ENCODE peak calls at places on chromosome 5, in six cellular contexts. One of them, this sample, is unnamed.

GRCh38 chr5:167813381-167813780 is 478.1 kb upstream of the WWC1 start:
- DNase-seq in Peyer's patch: no peak
- DNase-seq in IMR-90: no peak
- DNase-seq in transverse colon: no peak
- DNase-seq in ovary: no peak
- DNase-seq in sigmoid colon: no peak
- DNase-seq in this sample: no peak

GRCh38 chr5:130836729-130837660 is 328.1 kb downstream of the HINT1 start:
- DNase-seq in transverse colon: no peak
- DNase-seq in ovary: no peak
- DNase-seq in sigmoid colon: no peak
- DNase-seq in IMR-90: no peak
- DNase-seq in Peyer's patch: no peak
- DNase-seq in this sample: no peak

GRCh38 chr5:108728566-108729305 is 19.0 kb upstream of the FER start:
- DNase-seq in ovary: peak; percentile 21
- DNase-seq in transverse colon: no peak
- DNase-seq in sigmoid colon: no peak
- DNase-seq in Peyer's patch: peak; percentile 53
- DNase-seq in IMR-90: no peak
- DNase-seq in this sample: no peak

GRCh38 chr5:155700333-155700732 is 626.6 kb upstream of the SGCD start:
- DNase-seq in transverse colon: no peak
- DNase-seq in IMR-90: no peak
- DNase-seq in sigmoid colon: no peak
- DNase-seq in Peyer's patch: no peak
- DNase-seq in ovary: no peak
- DNase-seq in this sample: no peak

GRCh38 chr5:55063220-55063863 is 39.1 kb upstream of the GZMA start:
- DNase-seq in ovary: no peak
- DNase-seq in Peyer's patch: no peak
- DNase-seq in transverse colon: no peak
- DNase-seq in IMR-90: peak; percentile 58
- DNase-seq in sigmoid colon: no peak
- DNase-seq in this sample: no peak

GRCh38 chr5:14143843-14144585 is 872 bp downstream of the TRIO start:
- DNase-seq in IMR-90: no peak
- DNase-seq in ovary: peak; percentile 51
- DNase-seq in Peyer's patch: peak; percentile 39
- DNase-seq in transverse colon: peak; percentile 51
- DNase-seq in sigmoid colon: peak; percentile 78
- DNase-seq in this sample: peak; percentile 57

GRCh38 chr5:124973613-124974130 is 227.2 kb upstream of the ZNF608 start:
- DNase-seq in Peyer's patch: no peak
- DNase-seq in IMR-90: no peak
- DNase-seq in sigmoid colon: no peak
- DNase-seq in transverse colon: no peak
- DNase-seq in ovary: no peak
- DNase-seq in this sample: no peak

GRCh38 chr5:107285772-107286171 is 385.0 kb downstream of the EFNA5 start:
- DNase-seq in transverse colon: no peak
- DNase-seq in Peyer's patch: no peak
- DNase-seq in sigmoid colon: no peak
- DNase-seq in ovary: no peak
- DNase-seq in IMR-90: no peak
- DNase-seq in this sample: no peak

GRCh38 chr5:80975065-80975464 is 14.9 kb downstream of the RASGRF2 start:
- DNase-seq in ovary: no peak
- DNase-seq in IMR-90: peak; percentile 57
- DNase-seq in Peyer's patch: no peak
- DNase-seq in transverse colon: no peak
- DNase-seq in sigmoid colon: no peak
- DNase-seq in this sample: no peak

GRCh38 chr5:155460501-155460931 is 447.0 kb downstream of the KIF4B start:
- DNase-seq in transverse colon: no peak
- DNase-seq in Peyer's patch: no peak
- DNase-seq in sigmoid colon: no peak
- DNase-seq in IMR-90: no peak
- DNase-seq in ovary: no peak
- DNase-seq in this sample: no peak

GRCh38 chr5:102865510-102866314 is 110.6 kb downstream of the PAM start:
- DNase-seq in sigmoid colon: peak; percentile 81
- DNase-seq in ovary: peak; percentile 72
- DNase-seq in transverse colon: peak; percentile 41
- DNase-seq in IMR-90: peak; percentile 88
- DNase-seq in Peyer's patch: no peak
- DNase-seq in this sample: peak; percentile 72

GRCh38 chr5:59079622-59080620 is 497.0 kb downstream of the RAB3C start:
- DNase-seq in IMR-90: peak; percentile 100
- DNase-seq in Peyer's patch: no peak
- DNase-seq in transverse colon: no peak
- DNase-seq in sigmoid colon: peak; percentile 73
- DNase-seq in ovary: no peak
- DNase-seq in this sample: no peak

GRCh38 chr5:170631471-170632195 is 127.8 kb downstream of the KCNIP1 start:
- DNase-seq in ovary: peak; percentile 27
- DNase-seq in sigmoid colon: peak; percentile 68
- DNase-seq in IMR-90: no peak
- DNase-seq in transverse colon: no peak
- DNase-seq in Peyer's patch: no peak
- DNase-seq in this sample: no peak

GRCh38 chr5:128315671-128316070 is 222.4 kb downstream of the FBN2 start:
- DNase-seq in Peyer's patch: no peak
- DNase-seq in transverse colon: no peak
- DNase-seq in sigmoid colon: no peak
- DNase-seq in ovary: no peak
- DNase-seq in IMR-90: no peak
- DNase-seq in this sample: no peak

GRCh38 chr5:6472792-6473191 is 24.1 kb downstream of the UBE2QL1 start:
- DNase-seq in sigmoid colon: peak; percentile 30
- DNase-seq in Peyer's patch: no peak
- DNase-seq in ovary: no peak
- DNase-seq in transverse colon: no peak
- DNase-seq in IMR-90: no peak
- DNase-seq in this sample: no peak

GRCh38 chr5:71537681-71538080 is 49.5 kb upstream of the MCCC2 start:
- DNase-seq in sigmoid colon: no peak
- DNase-seq in ovary: no peak
- DNase-seq in transverse colon: no peak
- DNase-seq in Peyer's patch: no peak
- DNase-seq in IMR-90: no peak
- DNase-seq in this sample: no peak

GRCh38 chr5:177530638-177531037 is 13.9 kb upstream of the DDX41 start:
- DNase-seq in sigmoid colon: peak; percentile 35
- DNase-seq in IMR-90: no peak
- DNase-seq in Peyer's patch: no peak
- DNase-seq in transverse colon: no peak
- DNase-seq in ovary: no peak
- DNase-seq in this sample: no peak

GRCh38 chr5:167861134-167861930 is 430.1 kb upstream of the WWC1 start:
- DNase-seq in sigmoid colon: no peak
- DNase-seq in ovary: no peak
- DNase-seq in Peyer's patch: no peak
- DNase-seq in IMR-90: no peak
- DNase-seq in transverse colon: no peak
- DNase-seq in this sample: no peak

GRCh38 chr5:132195727-132196126 is 31.9 kb downstream of the P4HA2 start:
- DNase-seq in IMR-90: no peak
- DNase-seq in sigmoid colon: no peak
- DNase-seq in Peyer's patch: no peak
- DNase-seq in transverse colon: no peak
- DNase-seq in ovary: no peak
- DNase-seq in this sample: no peak

GRCh38 chr5:123785160-123786001 is 273.4 kb downstream of the CSNK1G3 start:
- DNase-seq in transverse colon: peak; percentile 11
- DNase-seq in IMR-90: peak; percentile 64
- DNase-seq in sigmoid colon: no peak
- DNase-seq in ovary: no peak
- DNase-seq in Peyer's patch: no peak
- DNase-seq in this sample: no peak

DNA sequence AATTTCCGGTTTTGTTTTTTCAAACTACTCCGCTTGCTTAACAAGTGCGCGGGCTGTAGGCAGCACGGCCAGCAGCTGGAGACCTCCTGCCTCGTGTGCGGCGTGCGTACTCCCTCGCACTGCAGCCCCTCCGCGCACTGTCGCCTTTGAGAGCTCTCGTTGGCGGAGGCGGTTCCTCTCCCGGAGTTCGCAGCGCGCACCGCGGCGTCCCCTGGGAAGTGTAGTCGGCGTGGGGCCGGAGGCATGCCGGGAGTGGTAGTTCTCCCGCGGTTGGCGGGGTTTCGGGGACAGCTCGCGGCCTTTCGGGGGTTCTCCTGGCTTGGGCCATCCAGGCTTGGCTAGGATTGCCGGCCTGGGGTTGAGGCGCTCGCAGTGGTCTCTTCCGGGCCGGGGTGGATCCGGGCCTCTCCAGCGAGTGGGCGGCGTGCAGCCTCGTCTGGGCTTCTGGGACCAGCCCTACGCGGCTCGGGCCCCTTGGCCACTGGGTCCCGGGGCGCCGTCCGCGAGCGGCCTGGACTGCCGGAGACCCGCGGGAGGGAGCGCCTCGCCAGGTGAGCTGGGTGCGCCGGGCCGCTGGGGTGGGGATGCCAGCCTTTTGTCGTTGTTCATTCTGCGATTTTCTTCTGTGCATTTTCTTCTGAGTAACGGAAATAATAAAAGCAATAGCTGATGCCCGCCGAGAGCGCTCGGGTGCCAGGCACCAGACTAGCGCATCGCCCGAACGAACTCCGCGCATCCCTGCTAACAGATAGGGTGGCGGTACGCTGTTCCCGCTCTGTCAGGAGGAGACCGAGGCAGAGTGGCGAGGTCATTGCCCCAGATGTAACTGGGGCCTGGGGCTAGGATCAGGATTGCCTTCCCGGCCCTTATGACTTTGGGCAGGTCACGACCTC is at the start of gene ZNF354C:
- DNase-seq in Peyer's patch: peak; percentile 80
- DNase-seq in sigmoid colon: peak; percentile 93
- DNase-seq in ovary: peak; percentile 86
- DNase-seq in IMR-90: peak; percentile 87
- DNase-seq in transverse colon: peak; percentile 86
- DNase-seq in this sample: peak; percentile 82
- TF ChIP-seq POLR2A in Peyer's patch: no peak
- TF ChIP-seq POLR2A in sigmoid colon: no peak
- TF ChIP-seq POLR2A in ovary: no peak
- TF ChIP-seq POLR2A in IMR-90: peak; percentile 33
- TF ChIP-seq POLR2A in transverse colon: peak; percentile 24
- TF ChIP-seq POLR2A in this sample: peak; percentile 32

DNA sequence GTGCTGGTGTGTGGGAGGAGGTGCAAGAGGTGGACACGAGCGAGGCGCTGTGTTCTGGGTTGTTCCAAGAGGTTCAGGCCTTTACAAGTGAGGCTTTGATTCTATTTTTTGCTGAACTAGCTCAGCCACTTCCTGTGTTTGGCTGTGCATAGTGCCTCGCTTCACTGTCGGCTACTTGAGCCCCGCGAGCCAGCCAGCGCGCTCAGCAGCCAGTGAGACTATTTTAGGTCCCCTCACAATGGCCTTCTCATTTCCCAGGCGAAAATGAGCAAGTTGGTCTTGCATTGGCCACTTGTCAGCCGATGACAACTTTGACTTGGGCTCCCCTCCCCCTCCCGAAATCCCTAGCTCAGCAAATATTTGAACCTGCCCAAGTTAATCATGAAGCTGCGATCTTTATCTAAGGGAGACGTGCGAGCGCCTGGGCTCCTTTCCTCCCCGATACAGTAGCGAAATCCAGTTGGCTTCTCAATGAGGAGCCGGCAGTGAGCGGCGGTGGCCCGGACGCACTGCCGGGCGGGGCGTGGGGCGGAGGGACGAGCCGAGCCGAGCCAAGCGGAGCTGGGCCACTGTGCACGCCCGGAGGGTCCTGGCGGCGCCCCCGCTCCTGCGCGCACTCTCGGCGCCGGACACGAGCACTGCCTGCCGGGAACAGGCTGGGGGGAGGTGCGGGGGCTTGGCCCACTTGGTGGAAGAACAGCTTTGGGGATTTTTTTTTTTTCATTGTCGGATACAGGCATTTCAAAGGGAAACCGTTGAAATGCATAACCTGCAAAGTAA is 72.6 kb downstream of the PIK3R1 start:
- DNase-seq in IMR-90: peak; percentile 37
- DNase-seq in ovary: peak; percentile 52
- DNase-seq in sigmoid colon: peak; percentile 81
- DNase-seq in transverse colon: peak; percentile 66
- DNase-seq in Peyer's patch: peak; percentile 63
- DNase-seq in this sample: peak; percentile 65
- TF ChIP-seq POLR2A in IMR-90: no peak
- TF ChIP-seq POLR2A in ovary: no peak
- TF ChIP-seq POLR2A in sigmoid colon: no peak
- TF ChIP-seq POLR2A in transverse colon: peak; percentile 42
- TF ChIP-seq POLR2A in Peyer's patch: peak; percentile 33
- TF ChIP-seq POLR2A in this sample: no peak

DNA sequence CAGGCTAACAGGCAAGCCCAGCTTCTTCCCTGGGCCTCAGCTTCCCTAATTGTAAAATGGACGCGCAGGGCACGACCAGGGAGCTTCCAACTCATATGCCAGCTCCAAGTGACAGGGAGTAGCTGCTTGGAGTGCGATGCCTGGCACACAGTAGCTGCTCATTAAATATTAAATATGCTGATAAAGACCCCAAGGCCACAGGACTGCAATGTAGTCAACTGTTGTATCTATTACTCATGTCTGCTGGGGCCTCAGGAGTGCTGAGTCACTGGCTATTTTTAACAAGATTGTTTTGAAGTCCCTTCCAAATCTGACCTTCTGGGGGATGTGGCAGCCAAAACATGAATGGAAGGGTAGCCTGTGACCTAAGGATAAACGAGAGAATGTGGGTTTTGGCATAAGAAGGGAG is 17.7 kb downstream of the TNIP1 start:
- DNase-seq in sigmoid colon: no peak
- DNase-seq in transverse colon: no peak
- DNase-seq in IMR-90: peak; percentile 87
- DNase-seq in Peyer's patch: no peak
- DNase-seq in ovary: peak; percentile 69
- DNase-seq in this sample: peak; percentile 84
- TF ChIP-seq POLR2A in sigmoid colon: no peak
- TF ChIP-seq POLR2A in transverse colon: no peak
- TF ChIP-seq POLR2A in IMR-90: no peak
- TF ChIP-seq POLR2A in Peyer's patch: peak; percentile 34
- TF ChIP-seq POLR2A in ovary: no peak
- TF ChIP-seq POLR2A in this sample: no peak

GRCh38 chr5:95654196-95654595 is 7.6 kb downstream of the RFESD start:
- DNase-seq in sigmoid colon: no peak
- DNase-seq in IMR-90: no peak
- DNase-seq in transverse colon: no peak
- DNase-seq in Peyer's patch: no peak
- DNase-seq in ovary: no peak
- DNase-seq in this sample: no peak

GRCh38 chr5:95662946-95663345 is 16.4 kb downstream of the RFESD start:
- DNase-seq in IMR-90: no peak
- DNase-seq in transverse colon: no peak
- DNase-seq in Peyer's patch: no peak
- DNase-seq in ovary: no peak
- DNase-seq in sigmoid colon: no peak
- DNase-seq in this sample: no peak

GRCh38 chr5:95655575-95655974 is 9.0 kb downstream of the RFESD start:
- DNase-seq in sigmoid colon: no peak
- DNase-seq in IMR-90: no peak
- DNase-seq in Peyer's patch: no peak
- DNase-seq in transverse colon: no peak
- DNase-seq in ovary: no peak
- DNase-seq in this sample: no peak

GRCh38 chr5:95664204-95664786 is 17.7 kb downstream of the RFESD start:
- DNase-seq in transverse colon: peak; percentile 18
- DNase-seq in IMR-90: peak; percentile 49
- DNase-seq in ovary: peak; percentile 53
- DNase-seq in sigmoid colon: no peak
- DNase-seq in Peyer's patch: peak; percentile 38
- DNase-seq in this sample: peak; percentile 19

GRCh38 chr5:95660060-95660459 is 13.5 kb downstream of the RFESD start:
- DNase-seq in transverse colon: no peak
- DNase-seq in Peyer's patch: no peak
- DNase-seq in ovary: no peak
- DNase-seq in IMR-90: no peak
- DNase-seq in sigmoid colon: no peak
- DNase-seq in this sample: no peak
- TF ChIP-seq POLR2A in transverse colon: no peak
- TF ChIP-seq POLR2A in Peyer's patch: no peak
- TF ChIP-seq POLR2A in ovary: no peak
- TF ChIP-seq POLR2A in IMR-90: no peak
- TF ChIP-seq POLR2A in sigmoid colon: no peak
- TF ChIP-seq POLR2A in this sample: no peak